ENCODE peak calls at places on chromosomes 4 and X, in seven cellular contexts. P is hepatic stellate cell; J is retina; B is AG10803; S is activated CD8-positive, alpha-beta memory T cell treated with anti-CD3 and anti-CD28 coated beads, Interleukin-2, amount 50 U/mL, for 4 hours; H is AG04449; G is astrocyte. K is an unnamed sample.
A peak's percentile ranks its signal among the peaks of the same experiment; 100 is the strongest.

GRCh38 chrX:38215141-38215540 is 5.5 kb downstream of the SRPX start:
- DNase-seq in P (no peak), J (peak; percentile 37), B (peak; percentile 94), S (no peak), H (no peak), G (peak; percentile 89), K (no peak)

GRCh38 chrX:13142891-13143290 is 98.5 kb upstream of the FAM9C start:
- DNase-seq in P (no peak), J (no peak), B (no peak), S (no peak), H (no peak), G (no peak), K (no peak)

GRCh38 chr4:173074501-173074946 is 94.1 kb upstream of the GALNT7 start:
- DNase-seq in P (peak; percentile 26), J (peak; percentile 50), B (peak; percentile 58), S (no peak), H (no peak), G (peak; percentile 97), K (no peak)

GRCh38 chr4:5654791-5655190 is 53.6 kb downstream of the EVC2 start:
- DNase-seq in P (no peak), J (no peak), B (no peak), S (no peak), H (no peak), G (no peak), K (no peak)

GRCh38 chr4:186832906-186833305 is 109.2 kb upstream of the FAT1 start:
- DNase-seq in P (no peak), J (no peak), B (no peak), S (no peak), H (no peak), G (peak; percentile 51), K (no peak)

GRCh38 chrX:97740044-97740443 is 856.3 kb downstream of the RPA4 start:
- DNase-seq in P (no peak), J (no peak), B (no peak), S (no peak), H (no peak), G (no peak), K (no peak)

GRCh38 chr4:87904627-87905026 is 70.9 kb upstream of the SPP1 start:
- DNase-seq in P (no peak), J (peak; percentile 21), B (no peak), S (no peak), H (no peak), G (no peak), K (no peak)

GRCh38 chr4:26130173-26130572 is 190.6 kb upstream of the RBPJ start:
- DNase-seq in P (no peak), J (no peak), B (no peak), S (no peak), H (no peak), G (no peak), K (no peak)

GRCh38 chrX:128928636-128929035 is 594.7 kb downstream of the SMARCA1 start:
- DNase-seq in P (no peak), J (no peak), B (no peak), S (no peak), H (no peak), G (no peak), K (no peak)

GRCh38 chr4:69440312-69440711 is 55.4 kb downstream of the UGT2B4 start:
- DNase-seq in P (no peak), J (no peak), B (no peak), S (no peak), H (no peak), G (no peak), K (no peak)

GRCh38 chr4:3829954-3830773 is 64.0 kb downstream of the ADRA2C start:
- DNase-seq in P (no peak), J (peak; percentile 48), B (no peak), S (no peak), H (no peak), G (no peak), K (no peak)

GRCh38 chr4:173038192-173038896 is 130.3 kb upstream of the GALNT7 start:
- DNase-seq in P (no peak), J (peak; percentile 63), B (no peak), S (no peak), H (no peak), G (no peak), K (no peak)

GRCh38 chr4:19227701-19228100 is 1024.0 kb upstream of the SLIT2 start:
- DNase-seq in P (peak; percentile 12), J (no peak), B (peak; percentile 11), S (no peak), H (no peak), G (no peak), K (no peak)

GRCh38 chrX:119640621-119641020 is 34.4 kb upstream of the NKRF start:
- DNase-seq in P (no peak), J (peak; percentile 4), B (no peak), S (no peak), H (no peak), G (no peak), K (no peak)

GRCh38 chr4:77931452-77932135 is 69.0 kb downstream of the MRPL1 start:
- DNase-seq in P (peak; percentile 12), J (no peak), B (peak; percentile 55), S (no peak), H (no peak), G (peak; percentile 90), K (no peak)

GRCh38 chrX:12026481-12026880 is 111.8 kb upstream of the FRMPD4 start:
- DNase-seq in P (no peak), J (no peak), B (peak; percentile 10), S (no peak), H (no peak), G (peak; percentile 4), K (no peak)

GRCh38 chr4:14908635-14909034 is 93.6 kb upstream of the CPEB2 start:
- DNase-seq in P (no peak), J (no peak), B (no peak), S (no peak), H (no peak), G (peak; percentile 51), K (no peak)

GRCh38 chr4:153645183-153645582 is 38.9 kb upstream of the TLR2 start:
- DNase-seq in P (no peak), J (no peak), B (no peak), S (no peak), H (no peak), G (no peak), K (no peak)

GRCh38 chr4:120290553-120290952 is 223.9 kb upstream of the MAD2L1 start:
- DNase-seq in P (no peak), J (no peak), B (no peak), S (no peak), H (no peak), G (no peak), K (no peak)

GRCh38 chr4:112859456-112860184 is 189.8 kb upstream of the ANK2 start:
- DNase-seq in P (no peak), J (no peak), B (no peak), S (no peak), H (no peak), G (no peak), K (no peak)

GRCh38 chr4:93829531-93830089 is 1.1 kb downstream of the ATOH1 start:
- DNase-seq in P (no peak), J (no peak), B (no peak), S (no peak), H (no peak), G (no peak), K (no peak)

GRCh38 chr4:128558896-128559669 is 250.4 kb upstream of the JADE1 start:
- DNase-seq in P (no peak), J (no peak), B (peak; percentile 91), S (no peak), H (no peak), G (peak; percentile 87), K (no peak)

GRCh38 chr4:8675383-8675782 is 82.8 kb downstream of the CPZ start:
- DNase-seq in P (no peak), J (peak; percentile 71), B (no peak), S (no peak), H (no peak), G (no peak), K (peak; percentile 18)

GRCh38 chrX:40552768-40553167 is 28.0 kb upstream of the ATP6AP2 start:
- DNase-seq in P (peak; percentile 14), J (no peak), B (peak; percentile 20), S (no peak), H (no peak), G (no peak), K (no peak)

GRCh38 chr4:148344382-148344781 is 97.8 kb downstream of the NR3C2 start:
- DNase-seq in P (no peak), J (no peak), B (no peak), S (no peak), H (no peak), G (no peak), K (no peak)

GRCh38 chr4:75745192-75745591 is 20.8 kb downstream of the USO1 start:
- DNase-seq in P (no peak), J (no peak), B (peak; percentile 62), S (no peak), H (no peak), G (peak; percentile 54), K (no peak)

GRCh38 chrX:39652336-39652735 is 445.4 kb downstream of the BCOR start:
- DNase-seq in P (no peak), J (no peak), B (no peak), S (no peak), H (no peak), G (no peak), K (peak; percentile 43)

GRCh38 chrX:109927663-109928273 is 75.1 kb upstream of the TMEM164 start:
- DNase-seq in P (no peak), J (no peak), B (no peak), S (no peak), H (no peak), G (no peak), K (no peak)

K was measured in DND-41.